ENCODE peak calls at places on chromosome 20, in ten cellular contexts. W, L, Z, J, M, F, I, K, C and T are unnamed samples.

GRCh38 chr20:49594143-49594928 is 26.4 kb upstream of the PTGIS start:
- DNase-seq in W (peak), L (peak), Z (no peak), J (peak), M (no peak), F (no peak), I (peak), K (peak), C (no peak), T (peak)

GRCh38 chr20:54156522-54156921 is 17.3 kb downstream of the CYP24A1 start:
- DNase-seq in W (no peak), L (no peak), Z (no peak), J (no peak), M (no peak), F (no peak), I (no peak), K (no peak), C (no peak), T (no peak)

GRCh38 chr20:62237772-62238568 is at the start of gene OSBPL2:
- DNase-seq in W (peak), L (peak), Z (peak), J (peak), M (peak), F (peak), I (peak), K (peak), C (peak), T (peak)

GRCh38 chr20:12605751-12606150 is 403.0 kb upstream of the SPTLC3 start:
- DNase-seq in W (no peak), L (no peak), Z (no peak), J (no peak), M (no peak), F (no peak), I (no peak), K (no peak), C (no peak), T (no peak)

GRCh38 chr20:51128198-51128597 is 105.3 kb upstream of the KCNG1 start:
- DNase-seq in W (peak), L (peak), Z (no peak), J (no peak), M (peak), F (no peak), I (peak), K (no peak), C (no peak), T (peak)

GRCh38 chr20:35568645-35569044 is 26.8 kb downstream of the ERGIC3 start:
- DNase-seq in W (no peak), L (peak), Z (peak), J (no peak), M (no peak), F (peak), I (no peak), K (no peak), C (no peak), T (no peak)

GRCh38 chr20:44572551-44573500 is 9.6 kb upstream of the PKIG start:
- DNase-seq in W (peak), L (peak), Z (no peak), J (peak), M (peak), F (no peak), I (peak), K (no peak), C (peak), T (peak)

GRCh38 chr20:21053002-21053762 is 53.0 kb downstream of the LINC00237 start:
- DNase-seq in W (no peak), L (peak), Z (no peak), J (no peak), M (no peak), F (peak), I (no peak), K (no peak), C (no peak), T (no peak)

GRCh38 chr20:61922411-61922810 is 143.3 kb downstream of the TAF4 start:
- DNase-seq in W (no peak), L (no peak), Z (no peak), J (no peak), M (no peak), F (no peak), I (no peak), K (no peak), C (no peak), T (no peak)

GRCh38 chr20:39123161-39123560 is 161.0 kb downstream of the DHX35 start:
- DNase-seq in W (no peak), L (no peak), Z (no peak), J (no peak), M (no peak), F (no peak), I (no peak), K (no peak), C (no peak), T (no peak)

GRCh38 chr20:62732766-62733165 is 24.1 kb downstream of the NTSR1 start:
- DNase-seq in W (no peak), L (no peak), Z (no peak), J (peak), M (no peak), F (no peak), I (no peak), K (no peak), C (no peak), T (no peak)

GRCh38 chr20:44028868-44029847 is 114.5 kb downstream of the TOX2 start:
- DNase-seq in W (no peak), L (no peak), Z (no peak), J (no peak), M (no peak), F (no peak), I (no peak), K (peak), C (no peak), T (no peak)

GRCh38 chr20:34420146-34420545 is 57.1 kb downstream of the ITCH start:
- DNase-seq in W (peak), L (no peak), Z (no peak), J (no peak), M (no peak), F (peak), I (no peak), K (no peak), C (no peak), T (no peak)

GRCh38 chr20:59322813-59323469 is 22.5 kb downstream of the EDN3 start:
- DNase-seq in W (no peak), L (no peak), Z (no peak), J (no peak), M (no peak), F (no peak), I (no peak), K (no peak), C (peak), T (no peak)

GRCh38 chr20:56843817-56844216 is 214.7 kb downstream of the TFAP2C start:
- DNase-seq in W (no peak), L (no peak), Z (no peak), J (no peak), M (no peak), F (no peak), I (no peak), K (no peak), C (no peak), T (no peak)

GRCh38 chr20:1568166-1568490 is 10.6 kb upstream of the SIRPD start:
- DNase-seq in W (no peak), L (peak), Z (no peak), J (no peak), M (no peak), F (no peak), I (no peak), K (no peak), C (no peak), T (no peak)

GRCh38 chr20:15708984-15709598 is 864.2 kb downstream of the KIF16B start:
- DNase-seq in W (peak), L (peak), Z (peak), J (peak), M (no peak), F (peak), I (no peak), K (no peak), C (peak), T (no peak)

GRCh38 chr20:22248052-22248667 is 336.2 kb downstream of the FOXA2 start:
- DNase-seq in W (no peak), L (peak), Z (no peak), J (no peak), M (no peak), F (no peak), I (no peak), K (no peak), C (no peak), T (no peak)

GRCh38 chr20:34575271-34575670 is 16.8 kb downstream of the MAP1LC3A start:
- DNase-seq in W (no peak), L (no peak), Z (no peak), J (no peak), M (no peak), F (no peak), I (no peak), K (peak), C (no peak), T (no peak)